ENCODE peak calls at places on chromosomes 12 and 14, in nine cellular contexts. One of them, this sample, is unnamed.

GRCh38 chr14:58104808-58105207 is 47.2 kb downstream of the ARMH4 start:
- DNase-seq in MCF 10A: peak
- DNase-seq in GM10248: no peak
- DNase-seq in kidney epithelial cell: peak
- DNase-seq in mesothelial cell of epicardium: no peak
- DNase-seq in esophagus squamous epithelium: no peak
- DNase-seq in BJ: peak
- DNase-seq in HFF-Myc: peak
- DNase-seq in A549: no peak
- DNase-seq in this sample: no peak

GRCh38 chr14:71491925-71492324 is 440.3 kb upstream of the RGS6 start:
- DNase-seq in BJ: no peak
- DNase-seq in kidney epithelial cell: no peak
- DNase-seq in mesothelial cell of epicardium: no peak
- DNase-seq in MCF 10A: no peak
- DNase-seq in GM10248: no peak
- DNase-seq in HFF-Myc: no peak
- DNase-seq in esophagus squamous epithelium: no peak
- DNase-seq in A549: no peak
- DNase-seq in this sample: no peak

GRCh38 chr12:132477009-132477702 is 12.8 kb upstream of the FBRSL1 start:
- DNase-seq in HFF-Myc: peak
- DNase-seq in GM10248: no peak
- DNase-seq in A549: no peak
- DNase-seq in MCF 10A: no peak
- DNase-seq in esophagus squamous epithelium: no peak
- DNase-seq in BJ: no peak
- DNase-seq in kidney epithelial cell: no peak
- DNase-seq in mesothelial cell of epicardium: no peak
- DNase-seq in this sample: peak

GRCh38 chr14:20578784-20579502 is 8.9 kb downstream of the RNASE11 start:
- DNase-seq in A549: no peak
- DNase-seq in mesothelial cell of epicardium: no peak
- DNase-seq in GM10248: no peak
- DNase-seq in MCF 10A: no peak
- DNase-seq in kidney epithelial cell: no peak
- DNase-seq in esophagus squamous epithelium: no peak
- DNase-seq in HFF-Myc: no peak
- DNase-seq in BJ: no peak
- DNase-seq in this sample: no peak

GRCh38 chr12:75978677-75979076 is 52.9 kb downstream of the PHLDA1 start:
- DNase-seq in HFF-Myc: no peak
- DNase-seq in BJ: no peak
- DNase-seq in GM10248: no peak
- DNase-seq in kidney epithelial cell: no peak
- DNase-seq in esophagus squamous epithelium: no peak
- DNase-seq in MCF 10A: no peak
- DNase-seq in A549: no peak
- DNase-seq in mesothelial cell of epicardium: no peak
- DNase-seq in this sample: no peak

GRCh38 chr14:68791078-68791983 is 1.5 kb downstream of the ZFP36L1 start:
- DNase-seq in HFF-Myc: no peak
- DNase-seq in mesothelial cell of epicardium: no peak
- DNase-seq in GM10248: no peak
- DNase-seq in kidney epithelial cell: no peak
- DNase-seq in A549: peak
- DNase-seq in esophagus squamous epithelium: no peak
- DNase-seq in MCF 10A: peak
- DNase-seq in BJ: no peak
- DNase-seq in this sample: no peak

GRCh38 chr12:67649165-67650126 is 901 bp downstream of the DYRK2 start:
- DNase-seq in MCF 10A: peak
- DNase-seq in HFF-Myc: no peak
- DNase-seq in mesothelial cell of epicardium: peak
- DNase-seq in GM10248: peak
- DNase-seq in BJ: no peak
- DNase-seq in esophagus squamous epithelium: no peak
- DNase-seq in kidney epithelial cell: no peak
- DNase-seq in A549: no peak
- DNase-seq in this sample: peak

GRCh38 chr12:63928305-63928704 is 83.8 kb downstream of the SRGAP1 start:
- DNase-seq in HFF-Myc: no peak
- DNase-seq in kidney epithelial cell: no peak
- DNase-seq in GM10248: no peak
- DNase-seq in A549: no peak
- DNase-seq in mesothelial cell of epicardium: no peak
- DNase-seq in BJ: no peak
- DNase-seq in MCF 10A: no peak
- DNase-seq in esophagus squamous epithelium: no peak
- DNase-seq in this sample: peak

GRCh38 chr14:53408175-53408879 is 255.2 kb upstream of the DDHD1 start:
- DNase-seq in mesothelial cell of epicardium: no peak
- DNase-seq in BJ: no peak
- DNase-seq in kidney epithelial cell: no peak
- DNase-seq in A549: no peak
- DNase-seq in esophagus squamous epithelium: no peak
- DNase-seq in GM10248: no peak
- DNase-seq in MCF 10A: no peak
- DNase-seq in HFF-Myc: no peak
- DNase-seq in this sample: no peak

GRCh38 chr14:77007339-77007974 is 21.1 kb downstream of the IRF2BPL start:
- DNase-seq in GM10248: no peak
- DNase-seq in MCF 10A: peak
- DNase-seq in mesothelial cell of epicardium: no peak
- DNase-seq in A549: no peak
- DNase-seq in HFF-Myc: no peak
- DNase-seq in BJ: no peak
- DNase-seq in kidney epithelial cell: no peak
- DNase-seq in esophagus squamous epithelium: no peak
- DNase-seq in this sample: no peak

GRCh38 chr14:103930051-103930604 is 1.9 kb downstream of the TDRD9 start:
- DNase-seq in HFF-Myc: no peak
- DNase-seq in GM10248: no peak
- DNase-seq in MCF 10A: peak
- DNase-seq in BJ: no peak
- DNase-seq in kidney epithelial cell: no peak
- DNase-seq in mesothelial cell of epicardium: no peak
- DNase-seq in A549: no peak
- DNase-seq in esophagus squamous epithelium: no peak
- DNase-seq in this sample: no peak

GRCh38 chr12:78167510-78167909 is 336.8 kb downstream of the NAV3 start:
- DNase-seq in GM10248: no peak
- DNase-seq in HFF-Myc: no peak
- DNase-seq in esophagus squamous epithelium: no peak
- DNase-seq in mesothelial cell of epicardium: no peak
- DNase-seq in kidney epithelial cell: no peak
- DNase-seq in MCF 10A: peak
- DNase-seq in A549: no peak
- DNase-seq in BJ: no peak
- DNase-seq in this sample: no peak

GRCh38 chr12:14482361-14482760 is 85.3 kb downstream of the PLBD1 start:
- DNase-seq in mesothelial cell of epicardium: no peak
- DNase-seq in kidney epithelial cell: no peak
- DNase-seq in BJ: no peak
- DNase-seq in GM10248: no peak
- DNase-seq in MCF 10A: no peak
- DNase-seq in esophagus squamous epithelium: no peak
- DNase-seq in HFF-Myc: no peak
- DNase-seq in A549: no peak
- DNase-seq in this sample: no peak

GRCh38 chr12:126858586-126858985 is 1408.4 kb upstream of the TMEM132C start:
- DNase-seq in GM10248: no peak
- DNase-seq in esophagus squamous epithelium: no peak
- DNase-seq in BJ: no peak
- DNase-seq in kidney epithelial cell: no peak
- DNase-seq in mesothelial cell of epicardium: no peak
- DNase-seq in A549: no peak
- DNase-seq in HFF-Myc: no peak
- DNase-seq in MCF 10A: no peak
- DNase-seq in this sample: no peak

GRCh38 chr12:116631619-116632018 is 72.4 kb downstream of the MAP1LC3B2 start:
- DNase-seq in MCF 10A: peak
- DNase-seq in HFF-Myc: no peak
- DNase-seq in A549: no peak
- DNase-seq in BJ: no peak
- DNase-seq in kidney epithelial cell: no peak
- DNase-seq in mesothelial cell of epicardium: no peak
- DNase-seq in GM10248: no peak
- DNase-seq in esophagus squamous epithelium: no peak
- DNase-seq in this sample: no peak

GRCh38 chr12:123384318-123384993 is 524 bp downstream of the KMT5A start:
- DNase-seq in MCF 10A: peak
- DNase-seq in kidney epithelial cell: no peak
- DNase-seq in A549: peak
- DNase-seq in esophagus squamous epithelium: no peak
- DNase-seq in mesothelial cell of epicardium: no peak
- DNase-seq in HFF-Myc: no peak
- DNase-seq in GM10248: no peak
- DNase-seq in BJ: no peak
- DNase-seq in this sample: peak

GRCh38 chr12:127717293-127717692 is 549.7 kb upstream of the TMEM132C start:
- DNase-seq in HFF-Myc: no peak
- DNase-seq in MCF 10A: no peak
- DNase-seq in GM10248: no peak
- DNase-seq in A549: no peak
- DNase-seq in kidney epithelial cell: no peak
- DNase-seq in BJ: no peak
- DNase-seq in mesothelial cell of epicardium: no peak
- DNase-seq in esophagus squamous epithelium: no peak
- DNase-seq in this sample: no peak

GRCh38 chr14:99177876-99178630 is 93.9 kb downstream of the BCL11B start:
- DNase-seq in mesothelial cell of epicardium: no peak
- DNase-seq in MCF 10A: no peak
- DNase-seq in kidney epithelial cell: no peak
- DNase-seq in HFF-Myc: no peak
- DNase-seq in A549: no peak
- DNase-seq in GM10248: no peak
- DNase-seq in esophagus squamous epithelium: no peak
- DNase-seq in BJ: no peak
- DNase-seq in this sample: no peak

GRCh38 chr14:74549588-74549987 is 56.0 kb downstream of the ISCA2 start:
- DNase-seq in A549: peak
- DNase-seq in HFF-Myc: no peak
- DNase-seq in kidney epithelial cell: no peak
- DNase-seq in GM10248: no peak
- DNase-seq in esophagus squamous epithelium: no peak
- DNase-seq in BJ: no peak
- DNase-seq in MCF 10A: peak
- DNase-seq in mesothelial cell of epicardium: no peak
- DNase-seq in this sample: no peak

GRCh38 chr14:48936881-48937280 is 649.3 kb downstream of the RPS29 start:
- DNase-seq in esophagus squamous epithelium: no peak
- DNase-seq in A549: no peak
- DNase-seq in GM10248: no peak
- DNase-seq in kidney epithelial cell: no peak
- DNase-seq in HFF-Myc: no peak
- DNase-seq in mesothelial cell of epicardium: no peak
- DNase-seq in MCF 10A: no peak
- DNase-seq in BJ: no peak
- DNase-seq in this sample: no peak

GRCh38 chr12:103799504-103800251 is 41.4 kb downstream of the NT5DC3 start:
- DNase-seq in A549: peak
- DNase-seq in kidney epithelial cell: no peak
- DNase-seq in GM10248: no peak
- DNase-seq in mesothelial cell of epicardium: no peak
- DNase-seq in esophagus squamous epithelium: no peak
- DNase-seq in MCF 10A: peak
- DNase-seq in BJ: no peak
- DNase-seq in HFF-Myc: no peak
- DNase-seq in this sample: no peak

GRCh38 chr12:132133952-132134652 is 10.0 kb downstream of the DDX51 start:
- DNase-seq in A549: peak
- DNase-seq in esophagus squamous epithelium: no peak
- DNase-seq in BJ: no peak
- DNase-seq in mesothelial cell of epicardium: no peak
- DNase-seq in HFF-Myc: no peak
- DNase-seq in kidney epithelial cell: no peak
- DNase-seq in GM10248: no peak
- DNase-seq in MCF 10A: no peak
- DNase-seq in this sample: no peak

GRCh38 chr12:49626169-49626835 is 2.9 kb downstream of the PRPF40B start:
- DNase-seq in BJ: no peak
- DNase-seq in HFF-Myc: no peak
- DNase-seq in A549: no peak
- DNase-seq in kidney epithelial cell: no peak
- DNase-seq in MCF 10A: no peak
- DNase-seq in esophagus squamous epithelium: no peak
- DNase-seq in GM10248: no peak
- DNase-seq in mesothelial cell of epicardium: no peak
- DNase-seq in this sample: no peak
- TF ChIP-seq CTCF in BJ: no peak
- TF ChIP-seq CTCF in HFF-Myc: peak
- TF ChIP-seq CTCF in A549: no peak
- TF ChIP-seq CTCF in kidney epithelial cell: peak
- TF ChIP-seq CTCF in MCF 10A: no peak
- TF ChIP-seq CTCF in esophagus squamous epithelium: no peak
- TF ChIP-seq CTCF in GM10248: peak
- TF ChIP-seq CTCF in mesothelial cell of epicardium: no peak
- TF ChIP-seq CTCF in this sample: peak

GRCh38 chr12:10722502-10722904 is 620 bp downstream of the YBX3 start:
- DNase-seq in BJ: no peak
- DNase-seq in GM10248: peak
- DNase-seq in A549: no peak
- DNase-seq in MCF 10A: peak
- DNase-seq in mesothelial cell of epicardium: peak
- DNase-seq in kidney epithelial cell: no peak
- DNase-seq in HFF-Myc: no peak
- DNase-seq in esophagus squamous epithelium: no peak
- DNase-seq in this sample: peak
- TF ChIP-seq CTCF in BJ: peak
- TF ChIP-seq CTCF in GM10248: no peak
- TF ChIP-seq CTCF in A549: no peak
- TF ChIP-seq CTCF in MCF 10A: peak
- TF ChIP-seq CTCF in mesothelial cell of epicardium: no peak
- TF ChIP-seq CTCF in kidney epithelial cell: no peak
- TF ChIP-seq CTCF in HFF-Myc: no peak
- TF ChIP-seq CTCF in esophagus squamous epithelium: peak
- TF ChIP-seq CTCF in this sample: peak

GRCh38 chr14:90114554-90114953 is 52.8 kb downstream of the KCNK13 start:
- DNase-seq in esophagus squamous epithelium: no peak
- DNase-seq in kidney epithelial cell: no peak
- DNase-seq in BJ: no peak
- DNase-seq in mesothelial cell of epicardium: no peak
- DNase-seq in GM10248: no peak
- DNase-seq in MCF 10A: peak
- DNase-seq in A549: peak
- DNase-seq in HFF-Myc: no peak
- DNase-seq in this sample: no peak
- TF ChIP-seq CTCF in esophagus squamous epithelium: no peak
- TF ChIP-seq CTCF in kidney epithelial cell: no peak
- TF ChIP-seq CTCF in BJ: no peak
- TF ChIP-seq CTCF in mesothelial cell of epicardium: no peak
- TF ChIP-seq CTCF in GM10248: no peak
- TF ChIP-seq CTCF in MCF 10A: no peak
- TF ChIP-seq CTCF in A549: no peak
- TF ChIP-seq CTCF in HFF-Myc: no peak
- TF ChIP-seq CTCF in this sample: no peak

DNA sequence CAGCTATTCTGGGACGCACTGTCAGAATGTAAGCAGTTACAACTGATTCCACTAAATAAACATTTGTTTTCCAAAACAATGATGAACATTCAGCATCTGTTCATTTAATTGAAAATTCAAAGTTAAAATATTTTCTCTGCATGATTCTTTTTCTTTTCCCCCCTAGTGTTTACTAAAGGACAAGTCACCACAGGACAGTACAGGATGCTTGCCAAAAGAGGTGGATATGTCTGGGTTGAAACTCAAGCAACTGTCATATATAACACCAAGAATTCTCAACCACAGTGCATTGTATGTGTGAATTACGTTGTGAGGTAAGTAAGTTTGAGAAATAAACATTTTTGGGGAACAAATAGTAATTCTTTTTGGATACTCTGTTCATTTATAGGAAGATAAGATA is 28.2 kb upstream of the SNAPC1 start:
- DNase-seq in BJ: no peak
- DNase-seq in A549: no peak
- DNase-seq in mesothelial cell of epicardium: no peak
- DNase-seq in kidney epithelial cell: no peak
- DNase-seq in MCF 10A: no peak
- DNase-seq in HFF-Myc: no peak
- DNase-seq in esophagus squamous epithelium: no peak
- DNase-seq in GM10248: no peak
- DNase-seq in this sample: no peak
- TF ChIP-seq CTCF in BJ: no peak
- TF ChIP-seq CTCF in A549: no peak
- TF ChIP-seq CTCF in mesothelial cell of epicardium: no peak
- TF ChIP-seq CTCF in kidney epithelial cell: no peak
- TF ChIP-seq CTCF in MCF 10A: no peak
- TF ChIP-seq CTCF in HFF-Myc: no peak
- TF ChIP-seq CTCF in esophagus squamous epithelium: no peak
- TF ChIP-seq CTCF in GM10248: no peak
- TF ChIP-seq CTCF in this sample: no peak

This sample was measured in GM12865.